ENCODE peak calls at places on chromosomes 12 and 14, in eight cellular contexts. M is glutamatergic neuron, C is progenitor cell of endocrine pancreas, R is foreskin fibroblast, B is B cell, Q is SK-N-SH, T is GM13977, L is fibroblast of mammary gland. I is an unnamed sample.

GRCh38 chr14:22780105-22780679 is 13.7 kb downstream of the OXA1L start:
- DNase-seq in M (no peak), C (no peak), R (peak; percentile 28), B (no peak), Q (no peak), T (no peak), L (no peak), I (no peak)

GRCh38 chr12:67582238-67582834 is 66.2 kb upstream of the DYRK2 start:
- DNase-seq in M (no peak), C (no peak), R (no peak), B (no peak), Q (no peak), T (no peak), L (no peak), I (no peak)

GRCh38 chr12:12338528-12339168 is 11.4 kb downstream of the MANSC1 start:
- DNase-seq in M (no peak), C (no peak), R (peak; percentile 35), B (no peak), Q (no peak), T (no peak), L (no peak), I (no peak)

GRCh38 chr14:94517641-94518257 is 8.5 kb upstream of the SERPINA12 start:
- DNase-seq in M (no peak), C (no peak), R (no peak), B (no peak), Q (no peak), T (no peak), L (no peak), I (no peak)

GRCh38 chr14:72599579-72600470 is 294.1 kb downstream of the DPF3 start:
- DNase-seq in M (peak; percentile 44), C (no peak), R (no peak), B (no peak), Q (no peak), T (no peak), L (no peak), I (no peak)

GRCh38 chr12:105676694-105677093 is 346.2 kb downstream of the C12orf75 start:
- DNase-seq in M (no peak), C (no peak), R (no peak), B (no peak), Q (no peak), T (no peak), L (no peak), I (no peak)

GRCh38 chr12:119749666-119750065 is 81.7 kb downstream of the PRKAB1 start:
- DNase-seq in M (no peak), C (no peak), R (peak; percentile 25), B (no peak), Q (peak; percentile 10), T (no peak), L (no peak), I (no peak)

GRCh38 chr12:107990325-107990724 is 138.8 kb upstream of the WSCD2 start:
- DNase-seq in M (peak; percentile 78), C (peak; percentile 30), R (no peak), B (peak; percentile 43), Q (peak; percentile 37), T (peak; percentile 15), L (peak; percentile 22), I (peak; percentile 26)

GRCh38 chr12:108117163-108117849 is 11.8 kb upstream of the WSCD2 start:
- DNase-seq in M (no peak), C (no peak), R (no peak), B (no peak), Q (no peak), T (no peak), L (no peak), I (no peak)

GRCh38 chr12:132456944-132457495 is 32.9 kb upstream of the FBRSL1 start:
- DNase-seq in M (no peak), C (no peak), R (no peak), B (no peak), Q (no peak), T (no peak), L (no peak), I (no peak)

GRCh38 chr12:15787801-15788200 is 1.4 kb downstream of the EPS8 start:
- DNase-seq in M (no peak), C (no peak), R (no peak), B (no peak), Q (no peak), T (no peak), L (no peak), I (no peak)

GRCh38 chr12:95192271-95192670 is 25.0 kb downstream of the FGD6 start:
- DNase-seq in M (no peak), C (no peak), R (no peak), B (no peak), Q (no peak), T (no peak), L (no peak), I (no peak)

GRCh38 chr12:74379114-74379513 is 158.5 kb upstream of the ATXN7L3B start:
- DNase-seq in M (no peak), C (no peak), R (no peak), B (no peak), Q (no peak), T (no peak), L (no peak), I (no peak)

GRCh38 chr12:103657331-103657730 is 70.3 kb downstream of the STAB2 start:
- DNase-seq in M (no peak), C (no peak), R (peak; percentile 9), B (no peak), Q (no peak), T (no peak), L (peak; percentile 10), I (no peak)

GRCh38 chr12:112900298-112901145 is 6.2 kb upstream of the OAS1 start:
- DNase-seq in M (peak; percentile 33), C (no peak), R (peak; percentile 38), B (peak; percentile 69), Q (peak; percentile 50), T (peak; percentile 59), L (peak; percentile 53), I (peak; percentile 58)

GRCh38 chr14:95522556-95522955 is 6.1 kb upstream of the SYNE3 start:
- DNase-seq in M (no peak), C (no peak), R (no peak), B (no peak), Q (no peak), T (no peak), L (no peak), I (no peak)

GRCh38 chr14:87171161-87171560 is 821.8 kb downstream of the GALC start:
- DNase-seq in M (no peak), C (no peak), R (no peak), B (no peak), Q (no peak), T (no peak), L (no peak), I (no peak)

GRCh38 chr14:72292689-72293024 is 360.4 kb downstream of the RGS6 start:
- DNase-seq in M (no peak), C (no peak), R (no peak), B (no peak), Q (no peak), T (no peak), L (no peak), I (no peak)

GRCh38 chr12:62977879-62978278 is 42.9 kb upstream of the PPM1H start:
- DNase-seq in M (no peak), C (no peak), R (no peak), B (no peak), Q (no peak), T (no peak), L (no peak), I (no peak)

GRCh38 chr12:62978768-62979167 is 43.8 kb upstream of the PPM1H start:
- DNase-seq in M (no peak), C (no peak), R (no peak), B (no peak), Q (no peak), T (no peak), L (no peak), I (no peak)

GRCh38 chr12:62986844-62987243 is 51.9 kb upstream of the PPM1H start:
- DNase-seq in M (no peak), C (no peak), R (no peak), B (no peak), Q (no peak), T (no peak), L (no peak), I (no peak)

GRCh38 chr12:62983594-62983993 is 48.6 kb upstream of the PPM1H start:
- DNase-seq in M (no peak), C (no peak), R (no peak), B (no peak), Q (no peak), T (no peak), L (no peak), I (no peak)
- TF ChIP-seq CTCF in M (no peak), C (peak; percentile 20), R (no peak), B (no peak), Q (peak; percentile 27), T (peak; percentile 11), L (no peak), I (no peak)

DNA sequence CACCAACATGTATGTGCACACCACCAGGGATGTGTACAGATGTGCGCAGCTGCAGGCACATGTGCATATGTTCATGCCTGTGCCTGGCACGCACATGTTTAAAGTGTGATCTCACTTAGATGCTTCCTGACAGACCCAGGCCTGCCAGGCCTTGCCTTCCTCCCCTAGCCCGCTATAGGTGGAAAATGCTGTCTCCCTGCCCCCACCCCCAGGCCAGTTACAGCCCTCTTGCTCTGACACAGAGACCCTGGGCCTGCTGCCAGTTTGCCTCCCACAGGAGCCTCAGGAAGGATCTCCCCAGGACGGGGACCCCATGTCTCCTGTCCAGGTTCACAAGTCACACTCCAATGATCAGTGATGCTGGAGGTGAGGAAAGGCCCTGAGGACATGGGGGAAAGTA is 21.6 kb downstream of the FIGNL2 start:
- DNase-seq in M (no peak), C (no peak), R (no peak), B (no peak), Q (peak; percentile 59), T (no peak), L (no peak), I (no peak)
- TF ChIP-seq CTCF in M (no peak), C (no peak), R (no peak), B (no peak), Q (no peak), T (no peak), L (no peak), I (no peak)

GRCh38 chr12:1630081-1630826 is 1.2 kb downstream of the WNT5B start:
- DNase-seq in M (peak; percentile 73), C (no peak), R (peak; percentile 71), B (no peak), Q (peak; percentile 88), T (peak; percentile 52), L (peak; percentile 40), I (no peak)

GRCh38 chr12:1632702-1633101 is 3.7 kb downstream of the WNT5B start:
- DNase-seq in M (no peak), C (no peak), R (no peak), B (no peak), Q (no peak), T (no peak), L (no peak), I (no peak)

GRCh38 chr12:1628671-1629337 is at the start of gene WNT5B:
- DNase-seq in M (no peak), C (no peak), R (peak; percentile 38), B (no peak), Q (peak; percentile 76), T (no peak), L (no peak), I (no peak)

GRCh38 chr12:1630827-1631591 is 2.0 kb downstream of the WNT5B start:
- DNase-seq in M (peak; percentile 81), C (no peak), R (peak; percentile 57), B (no peak), Q (peak; percentile 49), T (no peak), L (peak; percentile 67), I (no peak)

GRCh38 chr12:1629338-1630080 is 478 bp downstream of the WNT5B start:
- DNase-seq in M (peak; percentile 62), C (no peak), R (peak; percentile 45), B (no peak), Q (peak; percentile 86), T (peak; percentile 65), L (peak; percentile 15), I (peak; percentile 66)
- TF ChIP-seq CTCF in M (no peak), C (no peak), R (peak; percentile 14), B (peak; percentile 64), Q (peak; percentile 18), T (peak; percentile 18), L (no peak), I (no peak)

GRCh38 chr12:121383601-121384019 is 16.3 kb upstream of the RNF34 start:
- DNase-seq in M (no peak), C (no peak), R (no peak), B (no peak), Q (no peak), T (no peak), L (no peak), I (no peak)
- TF ChIP-seq CTCF in M (no peak), C (peak; percentile 12), R (no peak), B (no peak), Q (peak; percentile 35), T (no peak), L (peak; percentile 6), I (no peak)

I was measured in GM20000.